ENCODE peak calls at places on chromosome 20, in four cellular contexts. E is neuronal stem cell, P is H1, A is H9. G is an unnamed sample.

GRCh38 chr20:37330316-37330715 is 15.6 kb upstream of the SRC start:
- DNase-seq in E (no peak), P (no peak), A (no peak), G (no peak)

GRCh38 chr20:50308513-50309279 is 118.1 kb downstream of the CEBPB start:
- DNase-seq in E (no peak), P (no peak), A (peak), G (peak)

GRCh38 chr20:9617062-9617461 is 102.7 kb downstream of the LAMP5 start:
- DNase-seq in E (peak), P (no peak), A (peak), G (peak)

GRCh38 chr20:18669241-18670019 is 81.6 kb downstream of the DTD1 start:
- DNase-seq in E (no peak), P (no peak), A (no peak), G (no peak)

GRCh38 chr20:44728835-44729342 is 13.7 kb downstream of the CCN5 start:
- DNase-seq in E (no peak), P (no peak), A (peak), G (peak)

GRCh38 chr20:278607-279571 is 11.7 kb downstream of the C20orf96 start:
- DNase-seq in E (no peak), P (no peak), A (peak), G (no peak)

GRCh38 chr20:1500496-1500895 is 9.3 kb upstream of the SIRPB2 start:
- DNase-seq in E (no peak), P (no peak), A (peak), G (no peak)

GRCh38 chr20:62274332-62275262 is 28.2 kb upstream of the ADRM1 start:
- DNase-seq in E (no peak), P (no peak), A (no peak), G (no peak)

GRCh38 chr20:49285813-49286494 is 8.1 kb upstream of the ZNFX1 start:
- DNase-seq in E (no peak), P (no peak), A (no peak), G (no peak)

GRCh38 chr20:50356522-50356880 is 153.7 kb upstream of the PTPN1 start:
- DNase-seq in E (no peak), P (no peak), A (no peak), G (no peak)

GRCh38 chr20:45085867-45086266 is 15.1 kb downstream of the KCNS1 start:
- DNase-seq in E (no peak), P (no peak), A (no peak), G (no peak)

GRCh38 chr20:17794400-17794799 is 94.6 kb downstream of the BANF2 start:
- DNase-seq in E (no peak), P (no peak), A (no peak), G (no peak)

GRCh38 chr20:46749164-46749563 is 39.7 kb downstream of the SLC2A10 start:
- DNase-seq in E (no peak), P (no peak), A (no peak), G (no peak)

GRCh38 chr20:16444056-16444777 is 129.0 kb downstream of the KIF16B start:
- DNase-seq in E (no peak), P (no peak), A (no peak), G (no peak)

GRCh38 chr20:44909872-44910689 is at the start of gene PABPC1L:
- DNase-seq in E (peak), P (peak), A (peak), G (peak)

GRCh38 chr20:44570369-44570768 is 12.0 kb upstream of the PKIG start:
- DNase-seq in E (no peak), P (no peak), A (no peak), G (no peak)

GRCh38 chr20:61965606-61966491 is 99.8 kb downstream of the TAF4 start:
- DNase-seq in E (no peak), P (no peak), A (peak), G (no peak)

GRCh38 chr20:34998331-34998950 is 42.8 kb downstream of the MYH7B start:
- DNase-seq in E (no peak), P (no peak), A (peak), G (no peak)

GRCh38 chr20:19855426-19855825 is 97.4 kb downstream of the RIN2 start:
- DNase-seq in E (no peak), P (no peak), A (no peak), G (no peak)

GRCh38 chr20:52971498-52972189 is 514 bp upstream of the TSHZ2 start:
- DNase-seq in E (no peak), P (no peak), A (no peak), G (no peak)

GRCh38 chr20:32355417-32355841 is 2.7 kb upstream of the ASXL1 start:
- DNase-seq in E (no peak), P (no peak), A (no peak), G (no peak)
- H2BK12ac ChIP-seq in E (no peak), P (no peak), A (no peak), G (no peak)

GRCh38 chr20:32363492-32363891 is 5.4 kb downstream of the ASXL1 start:
- DNase-seq in E (no peak), P (no peak), A (no peak), G (no peak)

GRCh38 chr20:32364554-32365208 is 6.5 kb downstream of the ASXL1 start:
- DNase-seq in E (no peak), P (no peak), A (no peak), G (no peak)

GRCh38 chr20:32360333-32360634 is 2.2 kb downstream of the ASXL1 start:
- DNase-seq in E (no peak), P (no peak), A (no peak), G (no peak)

GRCh38 chr20:32365560-32365959 is 7.4 kb downstream of the ASXL1 start:
- DNase-seq in E (no peak), P (no peak), A (no peak), G (no peak)

GRCh38 chr20:32362924-32363364 is 4.8 kb downstream of the ASXL1 start:
- DNase-seq in E (no peak), P (no peak), A (no peak), G (no peak)
- H3K27ac ChIP-seq in E (no peak), P (no peak), A (no peak), G (no peak)

GRCh38 chr20:63833776-63834544 is 2.9 kb upstream of the ZBTB46 start:
- DNase-seq in E (no peak), P (no peak), A (peak), G (peak)
- H2BK12ac ChIP-seq in E (no peak), P (peak), A (peak), G (peak)

GRCh38 chr20:36312724-36313441 is 6.7 kb downstream of the DLGAP4 start:
- DNase-seq in E (no peak), P (no peak), A (no peak), G (no peak)
- H3K27ac ChIP-seq in E (no peak), P (no peak), A (no peak), G (no peak)

GRCh38 chr20:57003012-57003411 is 263.4 kb downstream of the BMP7 start:
- DNase-seq in E (no peak), P (no peak), A (no peak), G (no peak)
- H2BK12ac ChIP-seq in E (no peak), P (peak), A (no peak), G (no peak)

GRCh38 chr20:58131581-58132142 is 96.8 kb downstream of the ANKRD60 start:
- DNase-seq in E (no peak), P (no peak), A (peak), G (no peak)
- H3K27ac ChIP-seq in E (no peak), P (no peak), A (no peak), G (no peak)

DNA sequence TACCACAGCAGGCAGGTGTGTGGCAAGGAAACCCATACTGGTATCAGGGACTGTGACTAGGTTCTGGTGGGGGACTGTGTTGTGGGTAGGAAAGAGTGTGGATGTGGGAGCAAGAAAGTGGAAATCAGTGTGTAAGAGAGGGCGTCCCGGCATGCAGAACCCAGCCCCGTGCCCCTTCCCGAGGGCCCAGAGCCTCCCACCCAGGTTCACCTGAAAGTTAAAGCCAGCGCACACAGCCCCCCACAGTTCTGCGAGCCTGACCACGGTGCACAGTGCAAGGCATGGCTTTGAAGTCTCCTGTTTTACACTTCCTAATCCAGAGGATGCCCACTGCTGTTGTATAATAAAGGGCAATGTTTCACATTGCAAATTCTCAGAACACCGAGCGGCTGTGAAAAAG is 22.7 kb downstream of the MAFB start:
- DNase-seq in E (no peak), P (no peak), A (no peak), G (no peak)
- H2BK12ac ChIP-seq in E (no peak), P (no peak), A (no peak), G (no peak)

DNA sequence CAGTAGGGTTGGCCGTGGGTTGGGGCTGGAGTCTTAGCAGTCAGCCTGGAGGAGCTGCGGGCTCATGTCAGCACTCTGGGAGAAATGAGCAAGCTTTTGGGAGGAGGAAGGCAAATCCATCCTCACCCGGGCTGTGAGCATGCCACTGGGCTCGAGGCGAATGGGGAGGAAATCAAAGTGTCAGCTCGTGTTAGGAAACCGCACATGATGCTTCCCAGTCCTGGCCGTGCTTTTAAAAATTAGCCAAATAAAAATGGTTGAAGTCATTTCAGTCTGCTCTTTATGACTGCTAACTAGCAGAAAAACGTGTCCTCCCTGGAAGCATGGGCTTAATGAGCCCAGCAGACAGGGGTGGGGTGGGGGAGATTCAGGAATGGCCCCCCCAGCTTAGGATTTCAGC is 98.0 kb downstream of the NFATC2 start:
- DNase-seq in E (no peak), P (no peak), A (no peak), G (peak)
- H3K27ac ChIP-seq in E (no peak), P (no peak), A (no peak), G (no peak)

GRCh38 chr20:32495949-32496348 is 89.2 kb downstream of the NOL4L start:
- DNase-seq in E (no peak), P (no peak), A (no peak), G (no peak)

GRCh38 chr20:32494498-32495216 is 90.5 kb downstream of the NOL4L start:
- DNase-seq in E (no peak), P (no peak), A (peak), G (no peak)

GRCh38 chr20:32490942-32491763 is 94.0 kb downstream of the NOL4L start:
- DNase-seq in E (no peak), P (no peak), A (no peak), G (no peak)

GRCh38 chr20:32495217-32495565 is 89.9 kb downstream of the NOL4L start:
- DNase-seq in E (no peak), P (no peak), A (peak), G (no peak)

GRCh38 chr20:32493356-32493755 is 91.8 kb downstream of the NOL4L start:
- DNase-seq in E (no peak), P (no peak), A (no peak), G (no peak)
- H2BK12ac ChIP-seq in E (no peak), P (no peak), A (no peak), G (no peak)

GRCh38 chr20:56788041-56788670 is 159.1 kb downstream of the TFAP2C start:
- DNase-seq in E (no peak), P (no peak), A (no peak), G (peak)
- H3K27ac ChIP-seq in E (no peak), P (no peak), A (no peak), G (peak)